ENCODE peak calls at places on chromosomes 11 and 22, in ten cellular contexts. S is AG04450; L is head of caudate nucleus; E is non-pigmented ciliary epithelial cell; M is stimulated activated CD4-positive, alpha-beta T cell treated with anti-CD3 and anti-CD28 coated beads, Interleukin-2, amount 100 ng/mL, for 48 hours; B is activated T-cell treated with anti-CD3 and anti-CD28 coated beads for 1 hour; Y is HTR-8/SVneo; Z is T-helper 22 cell; F is stimulated activated naive CD8-positive, alpha-beta T cell treated with anti-CD3 and anti-CD28 coated beads, Interleukin-15, amount 100 ng/mL, for 72 hours; W is AG09319. X is an unnamed sample.

GRCh38 chr11:102495161-102496042 is 35.1 kb downstream of the MMP7 start:
- DNase-seq in S (peak), L (peak), E (peak), M (peak), B (peak), Y (peak), Z (peak), F (no peak), W (peak), X (peak)

GRCh38 chr11:82906236-82906635 is 4.7 kb downstream of the DDIAS start:
- DNase-seq in S (no peak), L (no peak), E (no peak), M (no peak), B (no peak), Y (peak), Z (no peak), F (no peak), W (no peak), X (peak)

GRCh38 chr11:64654439-64654838 is 63.4 kb downstream of the SLC22A12 start:
- DNase-seq in S (no peak), L (no peak), E (no peak), M (no peak), B (no peak), Y (no peak), Z (no peak), F (no peak), W (no peak), X (no peak)

GRCh38 chr11:8222820-8223512 is 40.7 kb downstream of the LMO1 start:
- DNase-seq in S (no peak), L (no peak), E (no peak), M (no peak), B (no peak), Y (no peak), Z (no peak), F (peak), W (no peak), X (no peak)

GRCh38 chr11:5689551-5689983 is at the start of gene TRIM22:
- DNase-seq in S (no peak), L (peak), E (peak), M (peak), B (peak), Y (no peak), Z (peak), F (peak), W (peak), X (peak)

GRCh38 chr22:43343262-43343988 is at the start of gene SCUBE1:
- DNase-seq in S (no peak), L (no peak), E (no peak), M (peak), B (peak), Y (peak), Z (peak), F (peak), W (no peak), X (no peak)

GRCh38 chr22:29320546-29320945 is 5.0 kb upstream of the RASL10A start:
- DNase-seq in S (no peak), L (no peak), E (no peak), M (no peak), B (no peak), Y (no peak), Z (no peak), F (no peak), W (no peak), X (no peak)

GRCh38 chr22:18909556-18909955 is 3.4 kb downstream of the DGCR6 start:
- DNase-seq in S (no peak), L (no peak), E (no peak), M (no peak), B (no peak), Y (no peak), Z (no peak), F (no peak), W (no peak), X (no peak)

GRCh38 chr11:61552108-61552635 is 28.7 kb downstream of the SYT7 start:
- DNase-seq in S (no peak), L (no peak), E (no peak), M (no peak), B (no peak), Y (no peak), Z (no peak), F (no peak), W (no peak), X (no peak)

GRCh38 chr11:129109701-129110100 is 82.4 kb downstream of the ARHGAP32 start:
- DNase-seq in S (no peak), L (no peak), E (no peak), M (no peak), B (no peak), Y (no peak), Z (no peak), F (no peak), W (no peak), X (no peak)